ENCODE peak calls at places on chromosomes 11 and 22, in ten cellular contexts. I is stimulated activated CD4-positive, alpha-beta T cell treated with anti-CD3 and anti-CD28 coated beads, Interleukin-12 subunit alpha, Interleukin-12 subunit beta, amount 100 ng/mL, for 48 hours; L is activated T-helper 1 cell treated with anti-CD3 and anti-CD28 coated beads, Interleukin-2, amount 50 U/mL, for 16 hours; Z is memory B cell; T is amniotic stem cell; Q is stomach; S is stimulated activated naive CD4-positive, alpha-beta T cell; G is globus pallidus; E is endothelial cell; K is endodermal cell. O is an unnamed sample.

GRCh38 chr11:131064373-131064991 is 148.2 kb upstream of the SNX19 start:
- DNase-seq in S (no peak), K (peak; percentile 95), I (no peak), E (peak; percentile 82), G (peak; percentile 74), L (no peak), Q (peak; percentile 39), Z (no peak), T (peak; percentile 13), O (peak; percentile 7)

GRCh38 chr11:97972731-97973130 is 1048.0 kb upstream of the CNTN5 start:
- DNase-seq in S (no peak), E (no peak), L (no peak), G (no peak), Q (no peak), K (no peak), Z (no peak), T (no peak), I (no peak), O (no peak)

GRCh38 chr11:75103380-75104026 is 6.8 kb upstream of the OR2AT4 start:
- DNase-seq in Q (no peak), I (no peak), K (no peak), E (no peak), T (peak; percentile 20), G (no peak), S (no peak), Z (no peak), L (no peak), O (no peak)

GRCh38 chr22:49960967-49961600 is 512 bp downstream of the PIM3 start:
- DNase-seq in K (peak; percentile 81), T (no peak), I (no peak), Z (peak; percentile 59), Q (peak; percentile 44), L (no peak), S (no peak), E (no peak), G (no peak), O (no peak)

GRCh38 chr22:49046546-49047305 is 780.9 kb downstream of the BRD1 start:
- DNase-seq in S (no peak), Q (no peak), L (no peak), I (no peak), G (peak; percentile 44), K (peak; percentile 95), T (no peak), E (peak; percentile 83), Z (no peak), O (no peak)

GRCh38 chr11:35593143-35593542 is 25.1 kb upstream of the FJX1 start:
- DNase-seq in I (no peak), K (no peak), Q (no peak), L (no peak), S (no peak), E (no peak), Z (no peak), T (peak; percentile 19), G (no peak), O (peak; percentile 83)

GRCh38 chr11:103325686-103326069 is 216.5 kb downstream of the DYNC2H1 start:
- DNase-seq in S (no peak), K (peak; percentile 76), T (no peak), I (no peak), G (no peak), L (no peak), Q (no peak), E (peak; percentile 36), Z (no peak), O (no peak)

GRCh38 chr11:17163296-17163695 is 44.5 kb downstream of the PIK3C2A start:
- DNase-seq in L (no peak), S (no peak), G (no peak), I (no peak), Q (no peak), T (no peak), Z (no peak), K (no peak), E (no peak), O (no peak)

GRCh38 chr11:35035894-35036408 is 103.0 kb upstream of the CD44 start:
- DNase-seq in Q (no peak), K (no peak), I (no peak), Z (no peak), T (peak; percentile 85), S (no peak), E (no peak), L (no peak), G (no peak), O (peak; percentile 59)

GRCh38 chr11:130612291-130612802 is 163.9 kb downstream of the ADAMTS15 start:
- DNase-seq in Z (no peak), S (no peak), I (no peak), Q (no peak), L (no peak), T (no peak), G (no peak), K (no peak), E (no peak), O (no peak)

GRCh38 chr11:113468666-113469345 is 6.4 kb downstream of the DRD2 start:
- DNase-seq in K (peak; percentile 36), S (no peak), E (no peak), Q (no peak), I (no peak), T (no peak), Z (no peak), L (no peak), G (no peak), O (no peak)

GRCh38 chr22:49018601-49019000 is 809.1 kb downstream of the BRD1 start:
- DNase-seq in I (no peak), S (no peak), T (no peak), E (no peak), Z (no peak), K (peak; percentile 33), G (no peak), Q (no peak), L (no peak), O (no peak)

GRCh38 chr22:17878186-17878694 is 104.0 kb upstream of the BID start:
- DNase-seq in E (no peak), K (no peak), G (no peak), Z (no peak), S (no peak), T (no peak), L (no peak), Q (no peak), I (no peak), O (no peak)

GRCh38 chr11:12798609-12799011 is 124.4 kb downstream of the TEAD1 start:
- DNase-seq in K (no peak), E (no peak), Q (no peak), T (no peak), S (no peak), L (no peak), I (no peak), Z (no peak), G (no peak), O (no peak)

GRCh38 chr11:17755891-17756290 is 21.3 kb downstream of the KCNC1 start:
- DNase-seq in E (no peak), T (no peak), Q (no peak), G (no peak), I (no peak), L (no peak), K (no peak), S (no peak), Z (no peak), O (no peak)

GRCh38 chr22:36323182-36323854 is 64.4 kb downstream of the MYH9 start:
- DNase-seq in Z (no peak), T (no peak), K (no peak), G (peak; percentile 78), S (no peak), E (no peak), I (no peak), Q (peak; percentile 73), L (no peak), O (no peak)

O was measured in retinal pigment epithelial cell.